ENCODE peak calls at places on chromosomes 7 and 10, in ten cellular contexts. O is mesenteric fat pad; F is uterus; Z is stimulated activated CD4-positive, alpha-beta T cell treated with anti-CD3 and anti-CD28 coated beads, Interleukin-4, amount 100 ng/mL, for 4 hours; N is cerebellar cortex; G is kidney epithelial cell; R is AML-193; D is K562; P is pancreas; L is NCI-H1092 treated with DMSO at 0.1 percent for 48 hours. W is an unnamed sample.

GRCh38 chr10:48976208-48976607 is 36.6 kb upstream of the LRRC18 start:
- DNase-seq in O (no peak), F (no peak), Z (no peak), N (peak; percentile 33), G (no peak), R (no peak), D (peak; percentile 32), P (no peak), L (no peak), W (peak; percentile 58)

GRCh38 chr10:124062390-124062789 is 31.0 kb downstream of the CHST15 start:
- DNase-seq in O (no peak), F (no peak), Z (no peak), N (no peak), G (no peak), R (no peak), D (no peak), P (no peak), L (no peak), W (no peak)

GRCh38 chr7:70480913-70481579 is 650.9 kb upstream of the GALNT17 start:
- DNase-seq in O (no peak), F (no peak), Z (no peak), N (no peak), G (no peak), R (no peak), D (no peak), P (no peak), L (no peak), W (no peak)

GRCh38 chr10:103942866-103943265 is 24.1 kb upstream of the SLK start:
- DNase-seq in O (no peak), F (no peak), Z (no peak), N (no peak), G (no peak), R (no peak), D (no peak), P (no peak), L (no peak), W (no peak)

GRCh38 chr7:101554584-101555268 is 74.4 kb downstream of the MYL10 start:
- DNase-seq in O (peak; percentile 5), F (peak; percentile 4), Z (no peak), N (no peak), G (no peak), R (no peak), D (no peak), P (no peak), L (no peak), W (no peak)

GRCh38 chr7:51224811-51225581 is 91.6 kb downstream of the COBL start:
- DNase-seq in O (peak; percentile 84), F (no peak), Z (no peak), N (no peak), G (no peak), R (no peak), D (no peak), P (peak; percentile 67), L (peak; percentile 43), W (peak; percentile 79)

GRCh38 chr10:110686037-110686436 is 41.9 kb downstream of the RBM20 start:
- DNase-seq in O (no peak), F (no peak), Z (no peak), N (no peak), G (no peak), R (no peak), D (no peak), P (no peak), L (no peak), W (no peak)

GRCh38 chr10:129727071-129727470 is 237.0 kb downstream of the EBF3 start:
- DNase-seq in O (peak; percentile 82), F (no peak), Z (no peak), N (no peak), G (no peak), R (no peak), D (no peak), P (no peak), L (no peak), W (no peak)

GRCh38 chr10:128382225-128382624 is 256.0 kb upstream of the MKI67 start:
- DNase-seq in O (no peak), F (no peak), Z (no peak), N (no peak), G (no peak), R (no peak), D (no peak), P (no peak), L (no peak), W (peak; percentile 4)

GRCh38 chr7:14834456-14834855 is 68.1 kb downstream of the DGKB start:
- DNase-seq in O (no peak), F (no peak), Z (no peak), N (no peak), G (no peak), R (no peak), D (no peak), P (no peak), L (peak; percentile 81), W (no peak)

GRCh38 chr10:18607503-18607902 is 43.9 kb downstream of the NSUN6 start:
- DNase-seq in O (no peak), F (peak; percentile 30), Z (no peak), N (peak; percentile 29), G (peak; percentile 32), R (no peak), D (peak; percentile 55), P (peak; percentile 27), L (no peak), W (peak; percentile 93)

GRCh38 chr10:132439424-132440163 is 42.6 kb downstream of the PWWP2B start:
- DNase-seq in O (no peak), F (no peak), Z (no peak), N (no peak), G (no peak), R (no peak), D (no peak), P (no peak), L (no peak), W (no peak)

GRCh38 chr7:2645274-2645868 is 13.6 kb downstream of the TTYH3 start:
- DNase-seq in O (no peak), F (no peak), Z (no peak), N (no peak), G (no peak), R (peak; percentile 66), D (no peak), P (no peak), L (no peak), W (no peak)

GRCh38 chr10:30384791-30385201 is 35.7 kb upstream of the MTPAP start:
- DNase-seq in O (no peak), F (no peak), Z (no peak), N (peak; percentile 33), G (no peak), R (peak; percentile 42), D (peak; percentile 26), P (no peak), L (no peak), W (peak; percentile 76)

GRCh38 chr10:62735464-62736188 is 68.9 kb upstream of the ADO start:
- DNase-seq in O (no peak), F (no peak), Z (peak; percentile 58), N (no peak), G (no peak), R (peak; percentile 45), D (peak; percentile 26), P (no peak), L (no peak), W (peak; percentile 62)

GRCh38 chr7:66110861-66111260 is 3.8 kb upstream of the CRCP start:
- DNase-seq in O (no peak), F (no peak), Z (no peak), N (no peak), G (peak; percentile 88), R (no peak), D (no peak), P (no peak), L (no peak), W (peak; percentile 89)

GRCh38 chr7:79553811-79554555 is 100.5 kb upstream of the MAGI2 start:
- DNase-seq in O (no peak), F (no peak), Z (no peak), N (no peak), G (peak; percentile 10), R (no peak), D (no peak), P (no peak), L (no peak), W (peak; percentile 34)

GRCh38 chr7:48183370-48183743 is 12.1 kb downstream of the ABCA13 start:
- DNase-seq in O (no peak), F (no peak), Z (no peak), N (peak; percentile 70), G (no peak), R (no peak), D (no peak), P (no peak), L (no peak), W (peak; percentile 18)

GRCh38 chr7:76244781-76245391 is 43.2 kb downstream of the SRRM3 start:
- DNase-seq in O (no peak), F (no peak), Z (no peak), N (peak; percentile 59), G (no peak), R (no peak), D (no peak), P (no peak), L (peak; percentile 70), W (no peak)

GRCh38 chr7:43749383-43749940 is 9.0 kb upstream of the BLVRA start:
- DNase-seq in O (peak; percentile 55), F (no peak), Z (no peak), N (no peak), G (no peak), R (no peak), D (no peak), P (no peak), L (no peak), W (no peak)

GRCh38 chr7:45026984-45027773 is 27.2 kb downstream of the CCM2 start:
- DNase-seq in O (peak; percentile 72), F (no peak), Z (no peak), N (no peak), G (no peak), R (peak; percentile 86), D (no peak), P (no peak), L (no peak), W (no peak)

GRCh38 chr7:38306914-38307313 is 33.5 kb upstream of the TARP start:
- DNase-seq in O (no peak), F (no peak), Z (no peak), N (no peak), G (no peak), R (peak; percentile 42), D (no peak), P (no peak), L (no peak), W (no peak)

GRCh38 chr10:89337493-89337892 is 9.7 kb downstream of the IFIT3 start:
- DNase-seq in O (no peak), F (no peak), Z (peak; percentile 50), N (no peak), G (peak; percentile 70), R (no peak), D (no peak), P (no peak), L (no peak), W (peak; percentile 86)

GRCh38 chr7:77933394-77933793 is 134.8 kb downstream of the PHTF2 start:
- DNase-seq in O (no peak), F (no peak), Z (no peak), N (no peak), G (no peak), R (no peak), D (peak; percentile 50), P (no peak), L (no peak), W (peak; percentile 43)

GRCh38 chr10:7311256-7312178 is 99.3 kb downstream of the SFMBT2 start:
- DNase-seq in O (no peak), F (no peak), Z (no peak), N (no peak), G (peak; percentile 49), R (no peak), D (no peak), P (no peak), L (no peak), W (peak; percentile 35)

GRCh38 chr10:44860811-44861751 is 50.1 kb upstream of the TMEM72 start:
- DNase-seq in O (no peak), F (peak; percentile 39), Z (no peak), N (no peak), G (no peak), R (no peak), D (no peak), P (no peak), L (no peak), W (no peak)

GRCh38 chr7:109073543-109073942 is 503.9 kb downstream of the DNAJB9 start:
- DNase-seq in O (no peak), F (no peak), Z (no peak), N (no peak), G (no peak), R (no peak), D (no peak), P (no peak), L (no peak), W (no peak)

GRCh38 chr7:113071465-113071864 is 15.2 kb downstream of the GPR85 start:
- DNase-seq in O (no peak), F (no peak), Z (no peak), N (no peak), G (no peak), R (peak; percentile 91), D (no peak), P (peak; percentile 20), L (no peak), W (peak; percentile 41)